ENCODE peak calls at places on chromosomes 4 and X, in six cellular contexts. One of them, this sample, is unnamed.

GRCh38 chrX:2351999-2352995 is 148.5 kb downstream of the DHRSX start:
- DNase-seq in IMR-90: peak; percentile 99
- DNase-seq in mesendoderm: peak; percentile 81
- DNase-seq in neuronal stem cell: no peak
- DNase-seq in H1: no peak
- DNase-seq in trophoblast cell: peak; percentile 93
- DNase-seq in this sample: peak; percentile 96

GRCh38 chr4:2059034-2059725 is at the start of gene NAT8L:
- DNase-seq in IMR-90: no peak
- DNase-seq in mesendoderm: peak; percentile 35
- DNase-seq in neuronal stem cell: no peak
- DNase-seq in H1: no peak
- DNase-seq in trophoblast cell: peak; percentile 11
- DNase-seq in this sample: no peak

GRCh38 chrX:42466706-42467105 is 311.3 kb downstream of the PPP1R2C start:
- DNase-seq in IMR-90: no peak
- DNase-seq in mesendoderm: no peak
- DNase-seq in neuronal stem cell: no peak
- DNase-seq in H1: no peak
- DNase-seq in trophoblast cell: no peak
- DNase-seq in this sample: no peak

GRCh38 chr4:103996059-103996458 is 276.3 kb upstream of the TACR3 start:
- DNase-seq in IMR-90: no peak
- DNase-seq in mesendoderm: peak; percentile 77
- DNase-seq in neuronal stem cell: peak; percentile 56
- DNase-seq in H1: no peak
- DNase-seq in trophoblast cell: no peak
- DNase-seq in this sample: peak; percentile 66

GRCh38 chr4:110480031-110480549 is 4.1 kb downstream of the ENPEP start:
- DNase-seq in IMR-90: peak; percentile 94
- DNase-seq in mesendoderm: peak; percentile 72
- DNase-seq in neuronal stem cell: no peak
- DNase-seq in H1: no peak
- DNase-seq in trophoblast cell: peak; percentile 94
- DNase-seq in this sample: peak; percentile 72

GRCh38 chrX:23694606-23695005 is 27.3 kb downstream of the PRDX4 start:
- DNase-seq in IMR-90: peak; percentile 57
- DNase-seq in mesendoderm: peak; percentile 40
- DNase-seq in neuronal stem cell: peak; percentile 4
- DNase-seq in H1: no peak
- DNase-seq in trophoblast cell: peak; percentile 65
- DNase-seq in this sample: peak; percentile 55

GRCh38 chr4:86918539-86919072 is 16.2 kb upstream of the AFF1 start:
- DNase-seq in IMR-90: peak; percentile 86
- DNase-seq in mesendoderm: no peak
- DNase-seq in neuronal stem cell: no peak
- DNase-seq in H1: no peak
- DNase-seq in trophoblast cell: peak; percentile 99
- DNase-seq in this sample: peak; percentile 88

GRCh38 chrX:123779908-123780396 is 47.1 kb upstream of the THOC2 start:
- DNase-seq in IMR-90: no peak
- DNase-seq in mesendoderm: peak; percentile 43
- DNase-seq in neuronal stem cell: no peak
- DNase-seq in H1: no peak
- DNase-seq in trophoblast cell: no peak
- DNase-seq in this sample: no peak

GRCh38 chr4:100982345-100982744 is 365.0 kb downstream of the PPP3CA start:
- DNase-seq in IMR-90: no peak
- DNase-seq in mesendoderm: peak; percentile 61
- DNase-seq in neuronal stem cell: no peak
- DNase-seq in H1: no peak
- DNase-seq in trophoblast cell: no peak
- DNase-seq in this sample: peak; percentile 31

GRCh38 chr4:17785858-17786257 is 4.4 kb upstream of the FAM184B start:
- DNase-seq in IMR-90: no peak
- DNase-seq in mesendoderm: no peak
- DNase-seq in neuronal stem cell: no peak
- DNase-seq in H1: no peak
- DNase-seq in trophoblast cell: no peak
- DNase-seq in this sample: no peak

GRCh38 chr4:118981171-118981838 is 92.7 kb downstream of the SYNPO2 start:
- DNase-seq in IMR-90: peak; percentile 81
- DNase-seq in mesendoderm: no peak
- DNase-seq in neuronal stem cell: peak; percentile 23
- DNase-seq in H1: no peak
- DNase-seq in trophoblast cell: no peak
- DNase-seq in this sample: peak; percentile 60

GRCh38 chr4:75940692-75941253 is at the start of gene NAAA:
- DNase-seq in IMR-90: peak; percentile 65
- DNase-seq in mesendoderm: peak; percentile 95
- DNase-seq in neuronal stem cell: peak; percentile 77
- DNase-seq in H1: peak; percentile 92
- DNase-seq in trophoblast cell: peak; percentile 85
- DNase-seq in this sample: peak; percentile 83

GRCh38 chr4:48778431-48779094 is 1.5 kb downstream of the FRYL start:
- DNase-seq in IMR-90: peak; percentile 57
- DNase-seq in mesendoderm: no peak
- DNase-seq in neuronal stem cell: no peak
- DNase-seq in H1: no peak
- DNase-seq in trophoblast cell: peak; percentile 78
- DNase-seq in this sample: peak; percentile 56

DNA sequence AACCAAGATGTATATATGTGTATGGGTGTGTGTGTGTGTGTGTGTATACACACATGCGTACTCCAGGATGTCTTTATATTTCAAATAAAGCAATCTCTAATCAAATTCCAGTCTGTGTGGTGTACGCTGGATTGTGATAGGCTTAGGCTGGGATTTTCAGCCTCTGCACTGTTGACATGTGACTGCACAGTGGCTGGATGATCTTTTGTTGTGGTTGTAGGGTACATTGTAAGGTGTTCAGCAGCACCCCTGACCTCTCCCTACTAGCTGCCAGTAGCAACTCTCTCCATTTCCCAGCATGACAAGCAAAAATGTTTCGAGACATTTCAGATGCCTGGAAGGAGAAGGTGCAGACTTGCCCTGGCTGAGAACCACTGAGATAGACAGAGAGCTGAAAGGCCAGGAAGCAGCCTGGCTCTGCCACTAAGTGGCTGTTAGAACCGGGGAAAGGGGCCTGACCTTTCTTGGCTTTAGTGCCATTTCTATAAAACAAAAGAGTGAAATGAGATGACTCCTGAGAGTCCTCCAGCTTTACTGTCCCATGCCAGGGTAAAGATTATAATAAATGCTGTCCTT is 10.4 kb downstream of the PGM2 start:
- DNase-seq in IMR-90: no peak
- DNase-seq in mesendoderm: no peak
- DNase-seq in neuronal stem cell: no peak
- DNase-seq in H1: no peak
- DNase-seq in trophoblast cell: no peak
- DNase-seq in this sample: no peak
- H3K4me3 ChIP-seq in IMR-90: no peak overlapping the region
- H3K4me3 ChIP-seq in mesendoderm: no peak overlapping the region
- H3K4me3 ChIP-seq in neuronal stem cell: no peak overlapping the region
- H3K4me3 ChIP-seq in H1: no peak overlapping the region
- H3K4me3 ChIP-seq in trophoblast cell: no peak overlapping the region
- H3K4me3 ChIP-seq in this sample: no peak overlapping the region

GRCh38 chr4:72325215-72325614 is 243.8 kb downstream of the ADAMTS3 start:
- DNase-seq in IMR-90: no peak
- DNase-seq in mesendoderm: no peak
- DNase-seq in neuronal stem cell: no peak
- DNase-seq in H1: no peak
- DNase-seq in trophoblast cell: no peak
- DNase-seq in this sample: no peak

GRCh38 chr4:72326692-72327632 is 242.1 kb downstream of the ADAMTS3 start:
- DNase-seq in IMR-90: peak; percentile 42
- DNase-seq in mesendoderm: peak; percentile 51
- DNase-seq in neuronal stem cell: no peak
- DNase-seq in H1: no peak
- DNase-seq in trophoblast cell: peak; percentile 71
- DNase-seq in this sample: peak; percentile 32

GRCh38 chr4:72320185-72320948 is 248.7 kb downstream of the ADAMTS3 start:
- DNase-seq in IMR-90: no peak
- DNase-seq in mesendoderm: no peak
- DNase-seq in neuronal stem cell: no peak
- DNase-seq in H1: no peak
- DNase-seq in trophoblast cell: peak; percentile 40
- DNase-seq in this sample: no peak

GRCh38 chr4:72319596-72319995 is 249.4 kb downstream of the ADAMTS3 start:
- DNase-seq in IMR-90: peak; percentile 69
- DNase-seq in mesendoderm: no peak
- DNase-seq in neuronal stem cell: no peak
- DNase-seq in H1: no peak
- DNase-seq in trophoblast cell: no peak
- DNase-seq in this sample: no peak

GRCh38 chr4:72323227-72323626 is 245.8 kb downstream of the ADAMTS3 start:
- DNase-seq in IMR-90: no peak
- DNase-seq in mesendoderm: no peak
- DNase-seq in neuronal stem cell: no peak
- DNase-seq in H1: no peak
- DNase-seq in trophoblast cell: no peak
- DNase-seq in this sample: no peak
- H3K23ac ChIP-seq in IMR-90: no peak overlapping the region
- H3K23ac ChIP-seq in mesendoderm: no peak overlapping the region
- H3K23ac ChIP-seq in neuronal stem cell: no peak overlapping the region
- H3K23ac ChIP-seq in H1: no peak overlapping the region
- H3K23ac ChIP-seq in trophoblast cell: no peak overlapping the region
- H3K23ac ChIP-seq in this sample: no peak overlapping the region

GRCh38 chrX:107701493-107702121 is 73.3 kb downstream of the PRPS1 start:
- DNase-seq in IMR-90: no peak
- DNase-seq in mesendoderm: no peak
- DNase-seq in neuronal stem cell: no peak
- DNase-seq in H1: no peak
- DNase-seq in trophoblast cell: no peak
- DNase-seq in this sample: no peak
- H3K4me3 ChIP-seq in IMR-90: no peak overlapping the region
- H3K4me3 ChIP-seq in mesendoderm: no peak overlapping the region
- H3K4me3 ChIP-seq in neuronal stem cell: no peak overlapping the region
- H3K4me3 ChIP-seq in H1: no peak overlapping the region
- H3K4me3 ChIP-seq in trophoblast cell: no peak overlapping the region
- H3K4me3 ChIP-seq in this sample: no peak overlapping the region

GRCh38 chr4:142556048-142556447 is 290.1 kb downstream of the INPP4B start:
- DNase-seq in IMR-90: no peak
- DNase-seq in mesendoderm: no peak
- DNase-seq in neuronal stem cell: no peak
- DNase-seq in H1: no peak
- DNase-seq in trophoblast cell: no peak
- DNase-seq in this sample: no peak
- H3K23ac ChIP-seq in IMR-90: no peak overlapping the region
- H3K23ac ChIP-seq in mesendoderm: no peak overlapping the region
- H3K23ac ChIP-seq in neuronal stem cell: no peak overlapping the region
- H3K23ac ChIP-seq in H1: no peak overlapping the region
- H3K23ac ChIP-seq in trophoblast cell: no peak overlapping the region
- H3K23ac ChIP-seq in this sample: no peak overlapping the region

GRCh38 chr4:185309770-185310169 is 86.0 kb downstream of the LRP2BP start:
- DNase-seq in IMR-90: no peak
- DNase-seq in mesendoderm: no peak
- DNase-seq in neuronal stem cell: no peak
- DNase-seq in H1: no peak
- DNase-seq in trophoblast cell: no peak
- DNase-seq in this sample: no peak
- H3K4me3 ChIP-seq in IMR-90: no peak overlapping the region
- H3K4me3 ChIP-seq in mesendoderm: no peak overlapping the region
- H3K4me3 ChIP-seq in neuronal stem cell: no peak overlapping the region
- H3K4me3 ChIP-seq in H1: no peak overlapping the region
- H3K4me3 ChIP-seq in trophoblast cell: no peak overlapping the region
- H3K4me3 ChIP-seq in this sample: no peak overlapping the region

GRCh38 chrX:30806187-30806728 is 82.8 kb downstream of the TAB3 start:
- DNase-seq in IMR-90: no peak
- DNase-seq in mesendoderm: no peak
- DNase-seq in neuronal stem cell: no peak
- DNase-seq in H1: no peak
- DNase-seq in trophoblast cell: no peak
- DNase-seq in this sample: no peak
- H3K23ac ChIP-seq in IMR-90: no peak overlapping the region
- H3K23ac ChIP-seq in mesendoderm: no peak overlapping the region
- H3K23ac ChIP-seq in neuronal stem cell: peak overlapping the region; percentile 34
- H3K23ac ChIP-seq in H1: no peak overlapping the region
- H3K23ac ChIP-seq in trophoblast cell: no peak overlapping the region
- H3K23ac ChIP-seq in this sample: no peak overlapping the region

DNA sequence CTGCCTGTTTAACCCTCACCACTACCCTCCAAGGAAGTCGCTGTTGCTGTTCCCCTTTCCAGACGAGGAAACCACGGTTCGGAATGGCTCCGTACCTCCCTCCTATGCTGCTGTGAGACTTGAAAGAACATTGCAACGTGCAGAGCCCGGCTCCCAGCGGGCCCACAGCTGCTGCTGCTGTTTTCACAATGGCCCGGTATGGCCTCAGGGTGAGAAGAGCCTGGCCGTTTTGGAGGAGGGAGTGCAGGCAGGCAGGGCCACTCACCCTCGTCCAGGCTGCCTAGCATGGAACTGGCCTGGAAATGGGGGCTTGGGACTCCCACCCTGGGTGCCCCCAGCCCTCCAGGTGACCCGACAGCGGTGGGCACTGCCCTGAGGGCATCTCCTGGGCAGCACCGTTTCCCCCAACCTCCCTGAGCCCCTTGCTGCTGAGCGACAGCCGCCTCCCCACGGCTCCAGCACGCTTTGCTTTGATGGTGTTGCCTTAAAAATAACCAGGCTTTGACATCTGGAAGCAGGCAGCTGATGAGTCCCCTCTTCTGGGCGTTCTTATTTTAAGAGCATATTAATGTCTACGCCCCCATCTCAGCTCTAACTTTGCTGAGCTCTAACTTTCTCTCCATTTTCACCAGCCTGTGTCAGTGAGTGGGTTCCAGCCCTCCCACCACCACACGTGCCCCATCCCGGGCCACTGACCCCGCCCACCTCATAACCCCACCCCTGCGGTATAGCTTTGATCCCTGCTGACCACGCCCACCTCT is 70.0 kb downstream of the ADRA2C start:
- DNase-seq in IMR-90: no peak
- DNase-seq in mesendoderm: peak; percentile 82
- DNase-seq in neuronal stem cell: no peak
- DNase-seq in H1: no peak
- DNase-seq in trophoblast cell: peak; percentile 71
- DNase-seq in this sample: no peak
- H3K4me3 ChIP-seq in IMR-90: no peak overlapping the region
- H3K4me3 ChIP-seq in mesendoderm: no peak overlapping the region
- H3K4me3 ChIP-seq in neuronal stem cell: no peak overlapping the region
- H3K4me3 ChIP-seq in H1: no peak overlapping the region
- H3K4me3 ChIP-seq in trophoblast cell: no peak overlapping the region
- H3K4me3 ChIP-seq in this sample: no peak overlapping the region

GRCh38 chrX:132382068-132382467 is 106.8 kb downstream of the MBNL3 start:
- DNase-seq in IMR-90: no peak
- DNase-seq in mesendoderm: no peak
- DNase-seq in neuronal stem cell: no peak
- DNase-seq in H1: no peak
- DNase-seq in trophoblast cell: peak; percentile 56
- DNase-seq in this sample: no peak
- H3K23ac ChIP-seq in IMR-90: no peak overlapping the region
- H3K23ac ChIP-seq in mesendoderm: no peak overlapping the region
- H3K23ac ChIP-seq in neuronal stem cell: no peak overlapping the region
- H3K23ac ChIP-seq in H1: no peak overlapping the region
- H3K23ac ChIP-seq in trophoblast cell: no peak overlapping the region
- H3K23ac ChIP-seq in this sample: no peak overlapping the region